ENCODE peak calls at places on chromosome 2, in five cellular contexts. W is A549, A is suprapubic skin, Q is ovary, K is tibial nerve. Z is an unnamed sample. For H3K4me1, the result is how much of the 10 kb centered on the place peaks cover.

GRCh38 chr2:24544456-24545115 is 53.5 kb downstream of the NCOA1 start:
- DNase-seq in W (no peak), A (no peak), Q (no peak), K (no peak), Z (no peak)

GRCh38 chr2:156513219-156513618 is 77.0 kb downstream of the GPD2 start:
- DNase-seq in W (no peak), A (no peak), Q (no peak), K (no peak), Z (no peak)

GRCh38 chr2:240458900-240459391 is 23.5 kb downstream of the GPC1 start:
- DNase-seq in W (no peak), A (peak), Q (peak), K (no peak), Z (no peak)

GRCh38 chr2:227456772-227457171 is 15.2 kb upstream of the AGFG1 start:
- DNase-seq in W (no peak), A (no peak), Q (no peak), K (no peak), Z (no peak)

GRCh38 chr2:48045613-48046012 is 139.3 kb upstream of the FBXO11 start:
- DNase-seq in W (no peak), A (no peak), Q (no peak), K (no peak), Z (no peak)

GRCh38 chr2:212451786-212452200 is 86.8 kb downstream of the ERBB4 start:
- DNase-seq in W (peak), A (no peak), Q (no peak), K (no peak), Z (no peak)

GRCh38 chr2:240933966-240934700 is 28.0 kb downstream of the CROCC2 start:
- DNase-seq in W (no peak), A (peak), Q (peak), K (peak), Z (peak)

GRCh38 chr2:19352946-19353720 is 5.3 kb downstream of the OSR1 start:
- DNase-seq in W (no peak), A (no peak), Q (no peak), K (no peak), Z (no peak)

GRCh38 chr2:240325006-240325653 is 110.3 kb upstream of the GPC1 start:
- DNase-seq in W (no peak), A (no peak), Q (no peak), K (no peak), Z (no peak)

GRCh38 chr2:3398837-3399236 is 19.3 kb downstream of the TRAPPC12 start:
- DNase-seq in W (no peak), A (no peak), Q (no peak), K (no peak), Z (no peak)

GRCh38 chr2:88843651-88844050 is 152.2 kb downstream of the RPIA start:
- DNase-seq in W (no peak), A (no peak), Q (no peak), K (no peak), Z (no peak)

GRCh38 chr2:234483568-234484251 is 13.2 kb downstream of the ARL4C start:
- DNase-seq in W (no peak), A (no peak), Q (no peak), K (no peak), Z (no peak)

GRCh38 chr2:102147935-102148334 is 5.4 kb downstream of the IL1R1 start:
- DNase-seq in W (no peak), A (no peak), Q (no peak), K (no peak), Z (no peak)

GRCh38 chr2:237330539-237330938 is 83.4 kb downstream of the COL6A3 start:
- DNase-seq in W (no peak), A (no peak), Q (no peak), K (no peak), Z (no peak)

GRCh38 chr2:160034396-160034795 is 28.0 kb downstream of the PLA2R1 start:
- DNase-seq in W (no peak), A (no peak), Q (no peak), K (no peak), Z (no peak)

GRCh38 chr2:20025065-20025786 is 12.8 kb upstream of the MATN3 start:
- DNase-seq in W (no peak), A (no peak), Q (no peak), K (no peak), Z (no peak)

GRCh38 chr2:196289000-196289399 is 117.6 kb upstream of the STK17B start:
- DNase-seq in W (no peak), A (no peak), Q (no peak), K (no peak), Z (no peak)

GRCh38 chr2:235647836-235648235 is 154.0 kb downstream of the AGAP1 start:
- DNase-seq in W (no peak), A (no peak), Q (no peak), K (no peak), Z (no peak)

GRCh38 chr2:72263043-72263780 is 115.5 kb upstream of the CYP26B1 start:
- DNase-seq in W (no peak), A (no peak), Q (no peak), K (no peak), Z (no peak)

GRCh38 chr2:223692227-223692947 is 90.2 kb upstream of the SCG2 start:
- DNase-seq in W (peak), A (no peak), Q (peak), K (no peak), Z (peak)

GRCh38 chr2:12455626-12456025 is 261.1 kb upstream of the TRIB2 start:
- DNase-seq in W (no peak), A (no peak), Q (no peak), K (no peak), Z (no peak)

GRCh38 chr2:69604844-69605243 is 38.7 kb downstream of the AAK1 start:
- DNase-seq in W (no peak), A (no peak), Q (no peak), K (no peak), Z (no peak)

GRCh38 chr2:234739061-234739460 is 212.8 kb upstream of the SH3BP4 start:
- DNase-seq in W (no peak), A (no peak), Q (no peak), K (no peak), Z (no peak)

DNA sequence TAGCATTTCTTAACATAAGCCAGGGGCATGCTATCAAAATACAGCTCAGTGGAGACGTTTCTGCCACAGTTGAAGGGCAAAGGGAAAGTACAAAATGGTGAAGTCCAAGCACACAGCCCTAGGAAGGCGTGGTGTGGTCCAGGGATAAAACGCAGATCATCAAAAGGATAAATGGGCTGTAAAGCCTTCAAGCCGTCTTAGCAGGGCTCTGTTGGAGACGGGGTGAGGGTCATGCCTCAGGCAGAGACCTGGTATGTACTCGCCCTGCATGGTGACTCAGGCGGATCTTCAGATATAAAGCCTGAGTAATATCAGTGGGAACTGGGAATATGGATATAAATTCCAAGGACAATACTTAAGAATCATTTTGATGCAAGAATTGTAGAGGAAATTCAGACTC is 61.2 kb downstream of the NGEF start:
- DNase-seq in W (no peak), A (no peak), Q (no peak), K (no peak), Z (no peak)
- TF ChIP-seq EP300 in W (no peak), A (no peak), Q (no peak), K (no peak), Z (no peak)

DNA sequence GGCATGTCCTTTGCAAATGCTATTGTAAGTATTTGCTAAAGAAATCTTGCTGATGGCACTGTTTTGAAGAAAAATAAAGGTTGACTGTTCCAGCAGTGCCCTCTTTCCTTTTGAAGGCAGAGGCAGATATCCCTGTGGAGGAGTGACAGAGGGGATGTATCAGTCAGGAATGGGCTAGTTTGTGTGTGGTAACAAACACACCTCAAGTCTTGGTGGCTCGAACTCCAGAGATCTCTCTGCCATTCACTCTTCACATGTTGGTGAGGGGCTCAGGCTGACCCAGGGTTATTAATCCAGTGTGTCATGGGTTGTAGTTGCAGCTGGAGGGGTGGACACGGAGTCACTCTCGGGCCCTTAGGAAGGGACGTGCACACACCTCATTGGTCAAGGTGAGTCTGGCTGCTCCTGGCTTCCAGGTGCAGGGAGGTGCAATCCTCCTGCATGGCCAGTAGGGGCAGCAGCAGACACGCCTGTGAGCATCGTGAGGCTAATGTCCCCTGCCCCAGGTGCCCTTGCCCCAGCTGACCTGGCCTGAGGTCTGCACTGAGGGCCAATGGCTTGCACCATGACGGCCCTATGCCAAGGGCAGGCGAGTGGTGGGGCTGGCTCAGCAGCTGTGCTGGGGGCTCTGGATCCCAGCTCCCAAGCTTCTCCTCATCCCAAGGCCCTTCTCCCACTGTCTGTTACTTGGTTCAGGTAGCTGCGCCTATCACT is 146.5 kb downstream of the ASB1 start:
- DNase-seq in W (peak), A (no peak), Q (peak), K (no peak), Z (no peak)
- TF ChIP-seq CTCF in W (peak), A (peak), Q (no peak), K (no peak), Z (no peak)

DNA sequence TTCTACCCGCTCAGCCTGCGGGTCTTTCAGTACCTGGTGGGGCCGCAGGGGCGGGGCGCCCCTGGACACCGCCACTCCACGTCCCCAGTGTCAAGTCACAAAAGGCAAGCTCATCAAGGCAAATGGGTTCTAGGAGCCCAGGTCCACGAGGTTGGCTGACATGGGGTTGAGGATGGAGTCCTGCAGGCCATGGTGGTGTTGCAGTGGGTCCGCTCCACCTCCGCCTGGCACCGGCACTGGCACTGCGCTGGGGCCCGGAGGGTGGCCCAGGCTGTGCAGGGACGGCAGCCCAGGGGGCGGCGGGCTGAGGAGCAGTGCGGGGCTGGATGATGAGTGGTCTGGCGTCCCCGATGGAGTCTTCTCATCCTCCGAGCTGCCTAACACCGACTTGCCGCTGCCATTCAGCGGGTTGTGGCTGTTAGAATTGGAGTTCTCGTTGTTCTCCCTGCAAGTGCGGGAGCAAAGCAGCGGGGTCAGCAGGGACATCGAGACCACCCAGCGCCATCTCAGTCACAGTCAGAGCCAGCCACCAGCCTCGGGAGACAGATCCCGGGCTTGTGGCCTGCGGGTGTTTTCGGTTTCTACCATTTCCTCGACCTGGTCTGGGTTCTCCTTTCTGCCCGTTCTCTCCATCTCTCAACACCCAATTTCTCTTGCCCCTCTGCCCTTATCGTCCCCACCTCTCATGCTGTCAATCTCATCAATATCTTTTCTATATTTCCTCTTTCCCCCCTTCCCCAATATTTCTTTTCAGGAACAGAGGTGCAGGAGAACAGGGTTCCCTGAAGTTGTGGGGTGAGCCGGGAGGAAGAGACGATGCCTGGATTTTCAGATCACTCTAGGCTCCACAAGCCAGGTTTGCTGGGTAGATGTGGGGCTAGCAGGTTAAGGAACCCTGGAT is 3.0 kb downstream of the SIX2 start:
- DNase-seq in W (no peak), A (no peak), Q (no peak), K (no peak), Z (no peak)
- H3K4me1 ChIP-seq in W (under half), A (half or more), Q (under half), K (under half), Z (half or more)

GRCh38 chr2:138762515-138762914 is 17.7 kb downstream of the NXPH2 start:
- DNase-seq in W (no peak), A (no peak), Q (no peak), K (no peak), Z (no peak)
- TF ChIP-seq EP300 in W (no peak), A (no peak), Q (no peak), K (no peak), Z (no peak)

GRCh38 chr2:214079032-214079431 is 331.8 kb upstream of the VWC2L start:
- DNase-seq in W (no peak), A (no peak), Q (no peak), K (no peak), Z (no peak)
- TF ChIP-seq CTCF in W (no peak), A (no peak), Q (no peak), K (no peak), Z (no peak)

GRCh38 chr2:157540102-157540501 is 88.6 kb downstream of the ACVR1C start:
- DNase-seq in W (no peak), A (no peak), Q (no peak), K (no peak), Z (no peak)
- H3K4me1 ChIP-seq in W (under half), A (under half), Q (under half), K (under half), Z (under half)

DNA sequence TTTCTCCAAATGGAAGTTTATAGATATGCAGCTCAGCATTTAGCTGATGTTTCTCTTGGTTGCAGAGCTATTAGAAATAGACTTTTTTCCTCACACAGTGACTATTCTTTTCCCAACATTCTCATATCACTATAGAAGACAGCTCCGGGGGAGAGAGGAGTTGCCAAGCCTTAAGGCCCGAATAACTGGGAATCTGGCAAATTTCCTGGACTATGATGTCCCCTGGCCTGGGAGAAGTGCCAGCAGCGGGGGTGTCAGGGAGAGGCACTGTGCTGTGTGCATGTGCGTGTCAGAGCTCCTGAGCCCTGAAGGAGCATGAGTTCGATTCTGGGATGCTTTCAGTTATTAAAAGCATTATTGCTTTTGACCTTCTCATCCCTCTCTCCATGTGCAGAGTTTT is 311.0 kb downstream of the PRKCE start:
- DNase-seq in W (no peak), A (no peak), Q (peak), K (no peak), Z (peak)
- TF ChIP-seq EP300 in W (no peak), A (no peak), Q (no peak), K (peak), Z (no peak)

GRCh38 chr2:190698895-190699294 is 50.0 kb downstream of the NAB1 start:
- DNase-seq in W (no peak), A (no peak), Q (no peak), K (no peak), Z (no peak)
- TF ChIP-seq CTCF in W (no peak), A (no peak), Q (no peak), K (no peak), Z (no peak)

GRCh38 chr2:60047347-60047746 is 506.1 kb downstream of the BCL11A start:
- DNase-seq in W (no peak), A (no peak), Q (no peak), K (no peak), Z (no peak)

GRCh38 chr2:60046529-60046928 is 506.9 kb downstream of the BCL11A start:
- DNase-seq in W (no peak), A (no peak), Q (no peak), K (no peak), Z (no peak)

GRCh38 chr2:60045461-60045860 is 508.0 kb downstream of the BCL11A start:
- DNase-seq in W (no peak), A (no peak), Q (no peak), K (no peak), Z (no peak)

DNA sequence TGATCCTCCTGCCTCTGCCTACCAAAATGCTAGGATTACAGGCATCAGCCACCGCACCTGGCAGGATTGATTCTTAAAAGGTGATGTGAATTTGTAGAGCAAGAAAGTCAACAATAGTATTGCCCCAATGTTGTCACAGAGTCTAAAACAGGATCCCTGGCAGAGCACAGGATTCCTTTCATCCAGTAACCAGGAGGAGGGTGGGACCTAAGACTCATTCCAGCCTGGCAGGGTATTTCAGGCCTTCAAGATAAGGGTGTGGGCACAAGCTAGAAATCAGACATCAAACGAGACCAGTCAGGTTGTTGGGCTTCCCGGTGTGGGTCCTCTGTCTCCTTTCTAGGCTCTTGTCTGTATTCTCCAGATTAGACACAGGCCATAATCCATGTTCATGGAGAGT is 511.4 kb downstream of the BCL11A start:
- DNase-seq in W (no peak), A (no peak), Q (no peak), K (no peak), Z (no peak)
- H3K4me1 ChIP-seq in W (under half), A (under half), Q (under half), K (under half), Z (under half)

Z was measured in stomach.